ENCODE peak calls at places on chromosomes 2 and 18, in four cellular contexts. L, G, R and W are unnamed samples.

GRCh38 chr18:70998490-70998889 is 709.6 kb downstream of the SOCS6 start:
- DNase-seq in L (no peak), G (no peak), R (peak), W (no peak)

GRCh38 chr2:187986392-187987105 is 305.1 kb upstream of the GULP1 start:
- DNase-seq in L (no peak), G (no peak), R (peak), W (no peak)

GRCh38 chr18:25019946-25020345 is 332.0 kb downstream of the ZNF521 start:
- DNase-seq in L (no peak), G (no peak), R (no peak), W (no peak)

GRCh38 chr2:145764631-145765030 is 1244.7 kb upstream of the ZEB2 start:
- DNase-seq in L (no peak), G (no peak), R (peak), W (no peak)

GRCh38 chr2:191292869-191293268 is 47.7 kb downstream of the MYO1B start:
- DNase-seq in L (no peak), G (no peak), R (no peak), W (no peak)

GRCh38 chr2:19801367-19802087 is 100.3 kb downstream of the TTC32 start:
- DNase-seq in L (no peak), G (peak), R (peak), W (peak)

GRCh38 chr2:162731917-162732804 is 106.4 kb downstream of the KCNH7 start:
- DNase-seq in L (no peak), G (no peak), R (no peak), W (no peak)

GRCh38 chr2:32058130-32058529 is 5.2 kb upstream of the SPAST start:
- DNase-seq in L (no peak), G (no peak), R (no peak), W (no peak)

GRCh38 chr2:190871539-190871938 is 9.1 kb upstream of the GLS start:
- DNase-seq in L (no peak), G (no peak), R (no peak), W (no peak)

GRCh38 chr18:69585696-69586095 is 185.0 kb downstream of the DOK6 start:
- DNase-seq in L (no peak), G (no peak), R (no peak), W (no peak)

GRCh38 chr2:20422679-20423271 is 24.1 kb upstream of the RHOB start:
- DNase-seq in L (peak), G (no peak), R (no peak), W (no peak)

GRCh38 chr2:147657086-147658000 is 187.5 kb upstream of the ACVR2A start:
- DNase-seq in L (no peak), G (no peak), R (no peak), W (no peak)

GRCh38 chr2:111142101-111142500 is 21.4 kb downstream of the BCL2L11 start:
- DNase-seq in L (no peak), G (no peak), R (no peak), W (no peak)

GRCh38 chr2:8761529-8762164 is 75.8 kb downstream of the KIDINS220 start:
- DNase-seq in L (peak), G (no peak), R (peak), W (peak)

GRCh38 chr2:63078852-63079606 is 28.4 kb downstream of the OTX1 start:
- DNase-seq in L (peak), G (no peak), R (peak), W (no peak)

GRCh38 chr2:213152065-213152794 is 818 bp upstream of the IKZF2 start:
- DNase-seq in L (peak), G (no peak), R (peak), W (no peak)

GRCh38 chr2:26550276-26551015 is 72.5 kb upstream of the OTOF start:
- DNase-seq in L (no peak), G (no peak), R (no peak), W (no peak)

GRCh38 chr2:10083692-10084566 is 3.7 kb upstream of the CYS1 start:
- DNase-seq in L (no peak), G (no peak), R (no peak), W (no peak)
- H3K4me3 ChIP-seq in L (no peak), G (no peak), R (no peak), W (no peak)

DNA sequence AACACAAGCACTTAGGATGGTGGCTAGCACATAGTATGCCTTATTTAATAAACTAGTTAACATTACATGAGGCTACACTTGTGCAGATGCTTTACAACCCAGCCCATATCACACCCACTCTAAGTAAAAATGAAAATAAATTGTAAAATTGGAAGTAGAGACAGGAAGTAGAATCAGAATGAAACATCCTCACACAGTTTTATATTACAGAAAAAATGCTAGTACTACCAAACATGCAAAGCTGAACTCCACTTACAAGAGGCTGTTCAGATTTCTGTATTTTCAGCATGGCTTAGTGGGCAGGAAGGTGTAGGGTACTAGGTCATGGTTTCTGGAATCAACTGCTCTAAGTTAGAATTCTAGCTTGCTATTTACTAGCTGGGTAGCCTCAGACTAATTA is 18.2 kb upstream of the CRIM1 start:
- DNase-seq in L (no peak), G (no peak), R (no peak), W (no peak)
- H3K4me3 ChIP-seq in L (no peak), G (no peak), R (no peak), W (no peak)

GRCh38 chr2:217900780-217901360 is 101.9 kb downstream of the TNS1 start:
- DNase-seq in L (no peak), G (no peak), R (no peak), W (no peak)

GRCh38 chr2:217901400-217901799 is 101.4 kb downstream of the TNS1 start:
- DNase-seq in L (no peak), G (no peak), R (no peak), W (no peak)

GRCh38 chr2:217900010-217900779 is 102.6 kb downstream of the TNS1 start:
- DNase-seq in L (peak), G (no peak), R (no peak), W (no peak)

GRCh38 chr2:217897816-217898806 is 104.7 kb downstream of the TNS1 start:
- DNase-seq in L (no peak), G (no peak), R (no peak), W (no peak)

GRCh38 chr2:217899231-217900009 is 103.4 kb downstream of the TNS1 start:
- DNase-seq in L (peak), G (peak), R (no peak), W (peak)
- H3K4me3 ChIP-seq in L (no peak), G (no peak), R (no peak), W (no peak)

GRCh38 chr2:64649013-64649484 is 4.7 kb downstream of the SERTAD2 start:
- DNase-seq in L (no peak), G (no peak), R (no peak), W (no peak)
- H3K4me3 ChIP-seq in L (no peak), G (no peak), R (no peak), W (no peak)

GRCh38 chr18:57809190-57809589 is 6.1 kb upstream of the ATP8B1 start:
- DNase-seq in L (no peak), G (no peak), R (peak), W (no peak)
- H3K4me3 ChIP-seq in L (no peak), G (no peak), R (no peak), W (no peak)

GRCh38 chr2:240584486-240585031 is 2.0 kb upstream of the CAPN10 start:
- DNase-seq in L (peak), G (no peak), R (no peak), W (no peak)
- H3K4me3 ChIP-seq in L (peak), G (no peak), R (no peak), W (no peak)

GRCh38 chr2:5692561-5693287 is 540 bp downstream of the SOX11 start:
- DNase-seq in L (peak), G (no peak), R (peak), W (no peak)
- H3K4me3 ChIP-seq in L (peak), G (peak), R (no peak), W (peak)

GRCh38 chr2:157326683-157327082 is 1.1 kb upstream of the ERMN start:
- DNase-seq in L (no peak), G (no peak), R (no peak), W (no peak)

GRCh38 chr2:157328133-157328532 is 2.5 kb upstream of the ERMN start:
- DNase-seq in L (no peak), G (no peak), R (no peak), W (no peak)

GRCh38 chr2:157329524-157329923 is 3.9 kb upstream of the ERMN start:
- DNase-seq in L (no peak), G (no peak), R (no peak), W (no peak)

GRCh38 chr2:157327200-157327599 is 1.6 kb upstream of the ERMN start:
- DNase-seq in L (no peak), G (no peak), R (no peak), W (no peak)

GRCh38 chr2:157327621-157328102 is 2.0 kb upstream of the ERMN start:
- DNase-seq in L (peak), G (peak), R (peak), W (no peak)
- H3K4me3 ChIP-seq in L (no peak), G (no peak), R (no peak), W (no peak)

GRCh38 chr2:6557737-6558136 is 308.0 kb downstream of the CMPK2 start:
- DNase-seq in L (no peak), G (no peak), R (no peak), W (no peak)
- H3K4me3 ChIP-seq in L (no peak), G (no peak), R (no peak), W (no peak)

DNA sequence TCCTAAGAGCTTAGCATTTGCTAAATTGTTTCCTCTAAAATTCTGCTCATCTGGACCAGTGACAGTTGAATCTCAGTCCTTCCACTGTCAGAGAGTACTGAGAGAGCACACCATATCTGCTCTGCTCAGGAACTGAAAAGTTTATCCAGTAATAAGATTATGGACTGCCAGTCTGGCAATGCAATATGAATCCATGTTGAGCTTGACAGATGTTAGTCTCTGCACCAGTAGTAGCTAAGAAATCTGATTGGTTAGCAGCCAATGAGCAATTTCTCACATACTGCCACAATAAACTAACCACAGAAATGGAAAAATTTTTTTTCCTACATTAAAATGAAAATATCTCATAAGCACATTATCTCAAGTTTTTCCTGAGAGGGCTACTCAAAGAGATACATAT is 2.3 kb downstream of the PRKD3 start:
- DNase-seq in L (no peak), G (no peak), R (peak), W (no peak)
- H3K4me3 ChIP-seq in L (peak), G (no peak), R (peak), W (no peak)